ENCODE peak calls at places on chromosomes 6 and 20, in six cellular contexts. One of them, this sample, is unnamed.

GRCh38 chr6:104623052-104623690 is 236.5 kb downstream of the HACE1 start:
- DNase-seq in naive B cell: no peak
- DNase-seq in stimulated activated CD8-positive, alpha-beta memory T cell treated with anti-CD3 and anti-CD28 coated beads, Interleukin-7, amount 100 ng/mL, for 1 hour: no peak
- DNase-seq in activated gamma-delta T cell treated with Interleukin-2 at 50 U/mL for 16 hours: no peak
- DNase-seq in Right ventricle myocardium superior: no peak
- DNase-seq in nephron progenitor cell: peak; percentile 21
- DNase-seq in this sample: no peak

GRCh38 chr6:42179956-42180335 is 6.8 kb downstream of the GUCA1A start:
- DNase-seq in stimulated activated CD8-positive, alpha-beta memory T cell treated with anti-CD3 and anti-CD28 coated beads, Interleukin-7, amount 100 ng/mL, for 1 hour: no peak
- DNase-seq in Right ventricle myocardium superior: no peak
- DNase-seq in naive B cell: no peak
- DNase-seq in nephron progenitor cell: no peak
- DNase-seq in activated gamma-delta T cell treated with Interleukin-2 at 50 U/mL for 16 hours: no peak
- DNase-seq in this sample: no peak

GRCh38 chr6:21873562-21873961 is 280.0 kb downstream of the SOX4 start:
- DNase-seq in stimulated activated CD8-positive, alpha-beta memory T cell treated with anti-CD3 and anti-CD28 coated beads, Interleukin-7, amount 100 ng/mL, for 1 hour: no peak
- DNase-seq in naive B cell: no peak
- DNase-seq in Right ventricle myocardium superior: no peak
- DNase-seq in nephron progenitor cell: no peak
- DNase-seq in activated gamma-delta T cell treated with Interleukin-2 at 50 U/mL for 16 hours: no peak
- DNase-seq in this sample: no peak

GRCh38 chr6:95923518-95923917 is 92.3 kb upstream of the FUT9 start:
- DNase-seq in stimulated activated CD8-positive, alpha-beta memory T cell treated with anti-CD3 and anti-CD28 coated beads, Interleukin-7, amount 100 ng/mL, for 1 hour: no peak
- DNase-seq in naive B cell: no peak
- DNase-seq in nephron progenitor cell: peak; percentile 19
- DNase-seq in activated gamma-delta T cell treated with Interleukin-2 at 50 U/mL for 16 hours: no peak
- DNase-seq in Right ventricle myocardium superior: no peak
- DNase-seq in this sample: no peak

GRCh38 chr6:33410711-33411631 is at the start of gene PHF1:
- DNase-seq in naive B cell: no peak
- DNase-seq in nephron progenitor cell: peak; percentile 71
- DNase-seq in stimulated activated CD8-positive, alpha-beta memory T cell treated with anti-CD3 and anti-CD28 coated beads, Interleukin-7, amount 100 ng/mL, for 1 hour: no peak
- DNase-seq in Right ventricle myocardium superior: no peak
- DNase-seq in activated gamma-delta T cell treated with Interleukin-2 at 50 U/mL for 16 hours: peak; percentile 76
- DNase-seq in this sample: no peak

GRCh38 chr6:87572860-87573259 is 16.9 kb downstream of the RARS2 start:
- DNase-seq in Right ventricle myocardium superior: no peak
- DNase-seq in stimulated activated CD8-positive, alpha-beta memory T cell treated with anti-CD3 and anti-CD28 coated beads, Interleukin-7, amount 100 ng/mL, for 1 hour: no peak
- DNase-seq in nephron progenitor cell: no peak
- DNase-seq in naive B cell: no peak
- DNase-seq in activated gamma-delta T cell treated with Interleukin-2 at 50 U/mL for 16 hours: no peak
- DNase-seq in this sample: no peak

GRCh38 chr6:144585217-144585814 is 300.2 kb downstream of the UTRN start:
- DNase-seq in activated gamma-delta T cell treated with Interleukin-2 at 50 U/mL for 16 hours: no peak
- DNase-seq in stimulated activated CD8-positive, alpha-beta memory T cell treated with anti-CD3 and anti-CD28 coated beads, Interleukin-7, amount 100 ng/mL, for 1 hour: no peak
- DNase-seq in Right ventricle myocardium superior: no peak
- DNase-seq in nephron progenitor cell: no peak
- DNase-seq in naive B cell: no peak
- DNase-seq in this sample: peak; percentile 12

GRCh38 chr20:55961351-55962320 is 43.7 kb downstream of the CBLN4 start:
- DNase-seq in stimulated activated CD8-positive, alpha-beta memory T cell treated with anti-CD3 and anti-CD28 coated beads, Interleukin-7, amount 100 ng/mL, for 1 hour: no peak
- DNase-seq in naive B cell: no peak
- DNase-seq in Right ventricle myocardium superior: no peak
- DNase-seq in nephron progenitor cell: no peak
- DNase-seq in activated gamma-delta T cell treated with Interleukin-2 at 50 U/mL for 16 hours: no peak
- DNase-seq in this sample: no peak

GRCh38 chr6:55319961-55320690 is 7.1 kb upstream of the GFRAL start:
- DNase-seq in activated gamma-delta T cell treated with Interleukin-2 at 50 U/mL for 16 hours: no peak
- DNase-seq in nephron progenitor cell: no peak
- DNase-seq in stimulated activated CD8-positive, alpha-beta memory T cell treated with anti-CD3 and anti-CD28 coated beads, Interleukin-7, amount 100 ng/mL, for 1 hour: no peak
- DNase-seq in Right ventricle myocardium superior: no peak
- DNase-seq in naive B cell: no peak
- DNase-seq in this sample: no peak